ENCODE peak calls at places on chromosome 1, in six cellular contexts. M is uterus, P is upper lobe of left lung, O is ovary, I is IMR-90, Q is Peyer's patch. X is an unnamed sample.

GRCh38 chr1:233087001-233087881 is 136.8 kb downstream of the NTPCR start:
- DNase-seq in O (no peak), M (no peak), I (no peak), Q (no peak), P (no peak), X (no peak)

GRCh38 chr1:2596530-2597333 is 10.2 kb downstream of the PRXL2B start:
- DNase-seq in M (no peak), Q (no peak), I (no peak), O (no peak), P (no peak), X (peak)

GRCh38 chr1:31752952-31753351 is 11.2 kb downstream of the ADGRB2 start:
- DNase-seq in I (no peak), M (no peak), P (no peak), O (no peak), Q (no peak), X (no peak)

GRCh38 chr1:51280321-51281096 is 44.4 kb downstream of the RNF11 start:
- DNase-seq in Q (no peak), P (no peak), I (no peak), M (no peak), O (no peak), X (no peak)

GRCh38 chr1:164588388-164589341 is 29.7 kb downstream of the PBX1 start:
- DNase-seq in I (peak), Q (no peak), O (peak), M (peak), P (no peak), X (no peak)

GRCh38 chr1:41103761-41104160 is 82.2 kb upstream of the SLFNL1 start:
- DNase-seq in O (no peak), P (no peak), I (no peak), Q (no peak), M (no peak), X (no peak)

GRCh38 chr1:202291961-202292712 is 49.6 kb downstream of the UBE2T start:
- DNase-seq in P (peak), O (no peak), Q (no peak), I (peak), M (no peak), X (peak)

GRCh38 chr1:214459895-214460294 is 91.5 kb downstream of the PTPN14 start:
- DNase-seq in O (no peak), P (no peak), I (no peak), Q (no peak), M (no peak), X (no peak)

GRCh38 chr1:67816096-67816493 is 17.2 kb downstream of the GNG12 start:
- DNase-seq in P (no peak), I (no peak), O (no peak), M (no peak), Q (no peak), X (no peak)

GRCh38 chr1:28775121-28775942 is 36.6 kb upstream of the OPRD1 start:
- DNase-seq in M (peak), Q (peak), P (peak), I (peak), O (peak), X (peak)

GRCh38 chr1:43358121-43358745 is 548 bp upstream of the CDC20 start:
- DNase-seq in O (no peak), M (no peak), P (peak), I (peak), Q (no peak), X (no peak)

GRCh38 chr1:3584915-3585314 is 26.4 kb downstream of the MEGF6 start:
- DNase-seq in Q (no peak), P (no peak), O (no peak), M (no peak), I (no peak), X (no peak)

GRCh38 chr1:56561227-56562019 is 17.9 kb downstream of the PLPP3 start:
- DNase-seq in O (no peak), P (no peak), I (no peak), M (no peak), Q (no peak), X (no peak)

GRCh38 chr1:17852383-17852782 is 97.2 kb downstream of the ACTL8 start:
- DNase-seq in M (no peak), I (no peak), P (peak), O (no peak), Q (no peak), X (peak)

GRCh38 chr1:150973826-150974579 is 632 bp downstream of the CERS2 start:
- DNase-seq in P (peak), I (no peak), Q (peak), O (peak), M (peak), X (peak)

GRCh38 chr1:36432616-36433015 is 17.6 kb downstream of the OSCP1 start:
- DNase-seq in P (no peak), Q (no peak), M (no peak), O (no peak), I (no peak), X (no peak)

GRCh38 chr1:232515706-232516105 is 114.2 kb downstream of the SIPA1L2 start:
- DNase-seq in O (no peak), P (no peak), M (no peak), Q (no peak), I (no peak), X (no peak)

GRCh38 chr1:156684227-156684782 is 7.1 kb upstream of the NES start:
- DNase-seq in O (no peak), M (no peak), P (no peak), I (peak), Q (no peak), X (no peak)

GRCh38 chr1:7993593-7994479 is 32.3 kb downstream of the ERRFI1 start:
- DNase-seq in Q (no peak), I (peak), O (no peak), P (no peak), M (no peak), X (no peak)

GRCh38 chr1:26959270-26959669 is 998 bp downstream of the KDF1 start:
- DNase-seq in O (no peak), Q (no peak), M (no peak), P (no peak), I (no peak), X (no peak)
- H3K4me3 ChIP-seq in O (no peak), Q (peak), M (no peak), P (peak), I (no peak), X (peak)

GRCh38 chr1:167043752-167044488 is 46.3 kb downstream of the GPA33 start:
- DNase-seq in O (peak), M (peak), Q (peak), P (peak), I (peak), X (peak)
- TF ChIP-seq POLR2A in O (no peak), M (no peak), Q (no peak), P (no peak), I (no peak), X (no peak)

DNA sequence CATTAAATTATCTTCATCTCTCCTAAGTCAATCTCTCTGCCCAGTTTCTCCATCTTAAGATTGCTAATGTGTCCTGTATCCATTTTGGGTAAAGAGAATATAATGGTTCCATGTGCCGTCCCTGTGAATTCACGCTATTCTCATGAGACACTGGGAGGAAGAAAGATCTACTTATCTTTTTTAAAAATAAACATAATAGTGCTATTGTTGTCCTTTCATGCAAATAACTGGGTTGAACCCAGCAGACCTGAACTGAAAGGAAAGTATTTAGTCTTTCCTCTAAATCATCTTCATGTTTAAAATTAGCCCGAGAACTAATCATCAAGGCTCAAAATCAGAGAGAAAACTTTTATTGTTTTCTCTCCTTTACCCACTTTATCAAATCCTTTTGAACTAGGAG is 22.4 kb downstream of the SLAMF1 start:
- DNase-seq in I (no peak), P (no peak), Q (no peak), O (no peak), M (no peak), X (no peak)
- H3K4me3 ChIP-seq in I (no peak), P (no peak), Q (no peak), O (no peak), M (no peak), X (no peak)

DNA sequence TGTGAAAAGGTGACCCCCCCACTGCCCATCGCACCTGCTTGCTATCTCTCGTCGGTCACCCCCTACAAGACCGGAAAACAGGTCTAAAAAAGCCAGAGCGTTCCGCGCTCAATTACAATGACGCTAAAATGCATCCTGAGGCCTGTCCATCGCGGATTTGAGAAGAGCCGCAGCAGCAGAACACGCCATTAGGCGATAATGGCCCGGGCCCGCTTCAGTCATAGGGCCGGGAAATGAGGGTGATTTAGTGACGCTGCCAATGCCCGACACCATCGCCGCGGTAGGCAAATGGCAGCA is 64.1 kb upstream of the SSX2IP start:
- DNase-seq in Q (no peak), I (no peak), M (no peak), O (no peak), P (no peak), X (no peak)
- TF ChIP-seq POLR2A in Q (no peak), I (no peak), M (no peak), O (no peak), P (no peak), X (no peak)

GRCh38 chr1:62753031-62753965 is 30.6 kb upstream of the ATG4C start:
- DNase-seq in M (no peak), I (no peak), Q (no peak), O (no peak), P (no peak), X (peak)
- H3K4me3 ChIP-seq in M (no peak), I (no peak), Q (no peak), O (no peak), P (no peak), X (no peak)

GRCh38 chr1:14100916-14101315 is 400.9 kb downstream of the PRDM2 start:
- DNase-seq in O (no peak), P (no peak), Q (no peak), M (no peak), I (no peak), X (no peak)
- TF ChIP-seq POLR2A in O (no peak), P (no peak), Q (no peak), M (no peak), I (no peak), X (no peak)

DNA sequence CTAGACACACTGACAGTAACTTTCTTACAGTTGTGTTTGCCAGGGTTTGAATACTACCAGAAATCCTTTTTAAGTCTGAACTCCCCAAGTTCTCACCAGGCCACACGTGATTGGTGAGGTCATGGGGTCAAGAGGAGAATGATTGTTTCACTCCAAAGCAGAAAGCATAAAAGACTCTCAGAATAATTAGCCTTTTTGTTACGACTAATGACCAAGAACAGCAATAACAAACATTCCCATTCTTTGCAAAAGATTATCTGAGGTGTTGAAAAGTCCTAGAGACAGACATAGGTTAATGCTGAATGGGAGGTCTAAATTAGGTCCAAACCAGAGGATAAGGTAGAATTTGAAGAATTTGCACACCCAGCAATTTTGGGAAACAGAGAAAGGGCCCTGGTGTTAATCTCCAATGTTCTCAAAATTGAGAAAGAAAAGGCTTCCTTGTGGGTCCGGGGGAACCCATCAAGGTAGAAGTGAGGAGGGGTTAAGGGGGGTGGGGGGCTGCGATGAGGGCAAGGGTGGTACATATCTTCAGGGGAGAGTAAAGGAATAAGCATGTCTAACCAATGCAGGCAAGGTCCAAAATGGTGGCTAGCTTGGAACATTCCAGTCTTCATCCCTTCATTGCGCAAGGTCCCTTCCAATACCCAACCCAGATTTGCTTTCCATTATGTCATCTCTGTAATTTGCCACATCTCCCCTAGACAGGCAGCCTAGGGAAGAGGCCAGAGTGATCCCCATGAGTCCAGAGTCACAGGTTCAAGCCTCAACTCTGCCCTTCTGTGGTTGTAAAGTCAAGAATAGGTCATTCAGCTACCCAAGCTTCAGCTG is 74.6 kb upstream of the NFIA start:
- DNase-seq in M (no peak), P (no peak), Q (no peak), O (no peak), I (no peak), X (no peak)
- H3K4me3 ChIP-seq in M (no peak), P (no peak), Q (no peak), O (no peak), I (no peak), X (no peak)

GRCh38 chr1:231052777-231053176 is 12.7 kb upstream of the FAM89A start:
- DNase-seq in O (no peak), P (no peak), Q (no peak), M (no peak), I (no peak), X (no peak)

GRCh38 chr1:231050395-231050794 is 10.3 kb upstream of the FAM89A start:
- DNase-seq in I (no peak), Q (no peak), P (no peak), O (no peak), M (no peak), X (no peak)

GRCh38 chr1:231057410-231057809 is 17.4 kb upstream of the FAM89A start:
- DNase-seq in M (no peak), O (no peak), I (no peak), P (no peak), Q (no peak), X (no peak)

GRCh38 chr1:231055271-231055670 is 15.2 kb upstream of the FAM89A start:
- DNase-seq in M (no peak), I (no peak), Q (no peak), O (no peak), P (no peak), X (no peak)

DNA sequence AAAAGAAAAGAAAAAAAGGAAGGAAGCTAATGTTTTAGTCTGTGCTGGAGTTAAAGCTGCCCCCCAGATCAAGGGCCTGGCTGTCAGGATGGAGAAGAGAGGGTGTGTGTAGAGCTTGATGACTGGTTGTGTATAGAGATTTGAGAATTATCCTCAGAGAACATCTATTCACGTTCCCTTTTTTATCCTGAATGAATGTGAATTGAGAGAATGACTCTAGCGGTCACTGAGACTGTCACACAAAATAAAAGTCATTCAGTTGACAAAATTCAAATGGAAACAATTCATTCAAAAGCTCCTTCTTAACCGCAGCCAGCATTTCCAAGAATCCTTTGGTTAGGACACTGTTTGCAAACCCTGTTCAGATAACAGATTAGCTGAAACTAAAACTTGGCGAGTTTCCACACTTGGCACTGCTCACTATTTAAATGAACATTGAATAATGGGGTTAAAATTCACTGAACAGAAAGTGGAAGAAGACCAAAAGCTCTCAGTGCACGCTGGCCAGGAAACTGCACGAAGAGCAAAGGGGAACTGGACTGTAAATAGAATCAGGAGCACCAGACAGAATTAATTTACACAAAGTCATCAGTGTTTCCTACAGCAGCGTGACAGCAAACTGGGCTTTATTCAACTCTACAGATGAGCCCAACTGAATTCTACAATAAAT is 13.6 kb upstream of the FAM89A start:
- DNase-seq in P (peak), Q (no peak), I (peak), M (peak), O (peak), X (no peak)
- TF ChIP-seq POLR2A in P (no peak), Q (no peak), I (no peak), M (no peak), O (no peak), X (no peak)

DNA sequence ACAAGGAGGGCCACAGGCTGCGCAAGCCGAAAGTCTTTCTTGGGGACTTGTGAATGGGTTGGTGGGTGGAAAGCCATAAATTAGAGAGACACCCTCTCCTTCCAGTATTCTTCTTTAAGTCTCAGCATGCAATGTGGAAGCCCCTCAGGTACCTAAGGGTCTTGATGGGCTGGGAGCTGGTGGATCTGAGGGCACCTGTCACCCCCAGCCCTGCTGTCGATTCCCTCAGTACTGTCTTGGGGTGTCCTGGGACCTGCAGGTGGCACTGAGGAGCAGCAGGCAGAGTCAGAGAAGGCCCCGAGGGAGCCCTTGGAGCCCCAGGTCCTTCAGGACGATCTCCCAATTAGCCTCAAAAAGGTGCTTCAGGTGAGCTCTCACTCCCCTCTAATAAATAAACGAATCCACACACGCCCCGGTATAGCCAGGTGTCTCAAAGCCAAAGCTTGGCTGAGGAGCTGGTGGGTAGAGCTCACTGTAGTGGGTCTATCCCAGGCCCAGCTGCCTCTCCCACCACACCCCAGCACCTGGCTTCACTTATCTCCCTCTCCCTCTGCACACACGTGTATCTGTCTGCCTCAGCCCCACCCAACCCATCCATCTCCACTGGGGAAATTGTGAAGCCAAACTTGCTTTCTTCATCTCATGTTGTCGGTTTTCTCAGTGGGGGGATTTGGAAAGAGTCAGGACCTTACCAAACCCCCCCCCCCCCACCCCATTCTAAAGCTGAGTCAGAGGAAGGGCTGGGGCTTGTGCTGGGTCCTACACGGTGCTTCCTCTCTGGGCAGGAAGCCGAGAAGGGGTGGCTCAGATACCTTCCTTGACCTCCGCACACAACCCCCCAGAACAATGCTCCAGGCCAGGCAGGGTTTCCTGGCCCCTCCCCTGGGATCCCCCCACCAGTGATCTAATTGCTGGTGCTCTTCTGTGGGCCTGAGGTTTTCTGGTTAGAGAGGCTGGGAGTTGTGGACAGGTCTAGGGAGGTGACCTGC is 1.6 kb downstream of the ADAM15 start:
- DNase-seq in I (no peak), Q (peak), P (peak), M (peak), O (no peak), X (no peak)
- H3K4me3 ChIP-seq in I (no peak), Q (peak), P (peak), M (peak), O (peak), X (peak)

GRCh38 chr1:37945743-37946702 is 830 bp downstream of the INPP5B start:
- DNase-seq in M (peak), Q (peak), P (peak), O (peak), I (peak), X (peak)

GRCh38 chr1:37948841-37949240 is 2.0 kb upstream of the INPP5B start:
- DNase-seq in I (no peak), P (no peak), M (no peak), Q (no peak), O (peak), X (no peak)

GRCh38 chr1:37948160-37948559 is 1.3 kb upstream of the INPP5B start:
- DNase-seq in M (no peak), O (no peak), P (no peak), I (no peak), Q (no peak), X (no peak)

GRCh38 chr1:37947364-37947763 is 511 bp upstream of the INPP5B start:
- DNase-seq in Q (no peak), I (no peak), P (no peak), M (no peak), O (peak), X (no peak)

DNA sequence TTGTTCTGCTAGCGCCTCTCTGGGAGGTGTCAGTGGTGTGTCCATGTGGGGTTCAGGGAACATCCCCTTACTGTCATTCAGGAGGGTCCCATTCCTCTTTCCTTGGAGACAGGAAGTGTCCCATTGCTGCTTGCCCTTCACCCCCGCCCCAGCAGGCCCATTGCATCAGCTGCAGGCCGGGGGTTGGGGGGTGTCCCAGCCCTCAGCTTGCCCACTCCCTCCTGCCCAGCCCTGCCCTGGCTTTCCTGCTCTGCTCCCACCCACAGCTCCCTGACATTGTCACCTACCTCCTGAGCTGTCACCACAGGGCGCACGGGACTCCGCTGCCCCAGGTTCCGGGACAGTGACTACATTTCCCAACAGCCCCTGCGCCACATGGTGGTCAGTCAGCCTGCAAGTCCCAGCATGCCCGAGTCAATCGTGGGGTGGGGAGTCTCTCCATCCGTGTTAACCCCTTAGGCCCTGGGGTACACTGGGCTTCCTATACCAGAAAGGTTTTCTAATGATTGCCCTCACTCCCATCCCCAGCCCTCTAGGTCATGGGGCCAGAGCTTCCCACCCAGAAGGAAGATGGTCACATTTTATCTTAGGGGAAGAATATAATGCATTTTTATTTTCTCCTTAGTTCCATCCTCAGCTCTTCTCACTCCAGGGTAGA is at the start of gene INPP5B:
- DNase-seq in P (peak), O (peak), Q (peak), M (peak), I (peak), X (peak)
- TF ChIP-seq POLR2A in P (no peak), O (peak), Q (no peak), M (peak), I (peak), X (no peak)